ENCODE peak calls at places on chromosome 1, in seven cellular contexts. Y is heart right ventricle, Q is HCT116, U is PC-3, P is upper lobe of right lung, N is Panc1, O is body of pancreas. C is an unnamed sample.

GRCh38 chr1:116878804-116879477 is 30.8 kb upstream of the PTGFRN start:
- ATAC-seq in Y (peak; percentile 30), Q (peak; percentile 72), U (peak; percentile 44), P (peak; percentile 47), N (no peak), O (no peak), C (no peak)

GRCh38 chr1:184447651-184448185 is 60.9 kb downstream of the C1orf21 start:
- ATAC-seq in Y (no peak), Q (no peak), U (no peak), P (no peak), N (no peak), O (no peak), C (no peak)

GRCh38 chr1:204130178-204130577 is 21.7 kb downstream of the ETNK2 start:
- ATAC-seq in Y (no peak), Q (no peak), U (peak; percentile 6), P (no peak), N (no peak), O (peak; percentile 82), C (no peak)

GRCh38 chr1:39076799-39077148 is 50.6 kb downstream of the NDUFS5 start:
- ATAC-seq in Y (no peak), Q (no peak), U (no peak), P (no peak), N (no peak), O (no peak), C (no peak)

GRCh38 chr1:55064861-55065263 is 25.5 kb downstream of the PCSK9 start:
- ATAC-seq in Y (peak; percentile 40), Q (no peak), U (peak; percentile 52), P (peak; percentile 79), N (peak; percentile 11), O (no peak), C (peak; percentile 75)

GRCh38 chr1:205786599-205786998 is 11.3 kb upstream of the RAB29 start:
- ATAC-seq in Y (no peak), Q (no peak), U (no peak), P (no peak), N (no peak), O (no peak), C (no peak)

GRCh38 chr1:201705389-201705788 is 123.6 kb upstream of the IPO9 start:
- ATAC-seq in Y (no peak), Q (no peak), U (no peak), P (no peak), N (no peak), O (no peak), C (no peak)

GRCh38 chr1:50027794-50028193 is 4.0 kb upstream of the AGBL4 start:
- ATAC-seq in Y (no peak), Q (no peak), U (no peak), P (no peak), N (no peak), O (no peak), C (no peak)

DNA sequence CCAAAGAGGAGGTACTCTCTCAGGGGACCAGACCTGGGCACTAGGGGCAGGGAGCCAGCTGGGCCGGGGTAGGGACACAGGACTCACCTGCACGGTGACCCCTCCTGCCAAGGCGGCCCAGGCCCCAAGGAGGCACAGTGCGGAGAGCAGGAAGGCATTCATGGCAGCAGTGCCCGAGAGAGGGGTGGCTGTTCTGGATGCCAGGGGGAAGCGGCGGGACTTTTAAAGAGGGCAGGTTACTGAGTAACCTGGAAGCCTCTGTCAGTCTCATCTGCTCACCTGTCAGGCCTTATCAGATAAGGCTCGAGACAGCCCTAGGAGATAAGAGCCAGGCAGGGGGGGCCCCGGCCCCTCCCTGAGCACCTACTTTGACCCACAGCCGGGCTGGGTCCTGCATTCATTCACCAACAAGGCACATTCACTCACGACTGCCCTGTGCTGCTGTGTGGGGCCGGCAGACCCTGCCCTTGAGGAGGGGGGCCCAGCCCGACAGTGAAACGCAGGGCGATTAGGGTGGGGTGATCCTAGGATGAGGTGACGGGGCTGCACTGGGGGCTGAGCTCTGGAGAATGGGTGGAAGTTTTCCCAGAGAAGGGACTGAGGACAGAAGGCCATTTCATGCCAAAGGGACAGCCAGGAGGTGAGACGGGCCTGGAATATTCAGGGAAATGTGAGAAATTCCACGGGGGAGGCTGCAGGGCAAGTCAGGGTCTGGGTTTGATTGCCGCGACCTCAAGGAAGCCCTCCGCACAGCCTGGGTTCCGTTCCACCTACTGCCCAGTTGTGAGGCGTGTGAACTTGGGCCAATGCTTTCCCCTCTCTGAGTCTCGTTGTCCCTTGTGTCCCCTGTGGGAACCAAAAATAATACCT is at the start of gene GUCA2A:
- ATAC-seq in Y (peak; percentile 8), Q (no peak), U (no peak), P (no peak), N (no peak), O (peak; percentile 22), C (no peak)
- H3K4me3 ChIP-seq in Y (no peak within 1 kb of the TSS), Q (no peak within 1 kb of the TSS), U (peak within 1 kb of the TSS; percentile 33), P (no peak within 1 kb of the TSS), N (no peak within 1 kb of the TSS), O (no peak within 1 kb of the TSS), C (no peak within 1 kb of the TSS)

GRCh38 chr1:226181996-226182714 is 4.4 kb downstream of the ACBD3 start:
- ATAC-seq in Y (no peak), Q (peak; percentile 43), U (no peak), P (peak; percentile 63), N (no peak), O (no peak), C (peak; percentile 35)
- H3K4me3 ChIP-seq in Y (no peak overlapping the region), Q (no peak overlapping the region), U (no peak overlapping the region), P (no peak overlapping the region), N (no peak overlapping the region), O (no peak overlapping the region), C (no peak overlapping the region)

GRCh38 chr1:242447682-242448081 is 76.8 kb downstream of the PLD5 start:
- ATAC-seq in Y (no peak), Q (no peak), U (no peak), P (no peak), N (no peak), O (no peak), C (no peak)
- H3K4me3 ChIP-seq in Y (no peak overlapping the region), Q (no peak overlapping the region), U (no peak overlapping the region), P (no peak overlapping the region), N (no peak overlapping the region), O (no peak overlapping the region), C (no peak overlapping the region)

DNA sequence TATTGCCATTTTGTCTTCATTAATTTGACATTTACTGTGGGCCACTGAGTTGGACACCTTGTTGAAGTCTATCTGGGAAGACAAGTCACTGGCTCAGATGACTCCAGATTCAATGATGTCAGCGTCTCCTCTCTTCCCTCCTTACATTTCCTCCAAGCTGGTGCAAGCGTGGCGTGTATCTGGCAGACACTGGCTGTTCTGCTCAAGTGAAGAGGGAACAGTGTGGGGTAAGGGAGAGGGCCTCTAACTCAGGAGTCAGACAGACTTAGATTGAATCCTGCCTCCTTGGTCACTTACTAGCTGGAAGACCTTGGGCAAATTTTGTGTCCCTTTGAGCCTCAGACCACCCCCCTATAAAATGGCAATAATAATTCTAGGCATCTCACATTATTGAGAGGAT is 8.7 kb upstream of the ZNF691 start:
- ATAC-seq in Y (no peak), Q (no peak), U (no peak), P (peak; percentile 48), N (no peak), O (no peak), C (no peak)
- H3K4me3 ChIP-seq in Y (no peak overlapping the region), Q (no peak overlapping the region), U (no peak overlapping the region), P (no peak overlapping the region), N (no peak overlapping the region), O (no peak overlapping the region), C (no peak overlapping the region)